ENCODE peak calls at places on chromosomes 11 and 22, in four cellular contexts. One of them, this sample, is unnamed.

GRCh38 chr22:22884888-22885840 is 2.5 kb upstream of the IGLL5 start:
- DNase-seq in iris pigment epithelial cell: no peak
- DNase-seq in lung microvascular endothelial cell: no peak
- DNase-seq in HEK293T: no peak
- DNase-seq in this sample: no peak

GRCh38 chr11:83910135-83910534 is 624.0 kb upstream of the CCDC90B start:
- DNase-seq in iris pigment epithelial cell: no peak
- DNase-seq in lung microvascular endothelial cell: no peak
- DNase-seq in HEK293T: no peak
- DNase-seq in this sample: no peak

GRCh38 chr11:16750417-16750816 is 12.0 kb downstream of the C11orf58 start:
- DNase-seq in iris pigment epithelial cell: no peak
- DNase-seq in lung microvascular endothelial cell: no peak
- DNase-seq in HEK293T: no peak
- DNase-seq in this sample: no peak

GRCh38 chr22:42083119-42083518 is 3.6 kb downstream of the SMDT1 start:
- DNase-seq in iris pigment epithelial cell: no peak
- DNase-seq in lung microvascular endothelial cell: no peak
- DNase-seq in HEK293T: no peak
- DNase-seq in this sample: no peak

GRCh38 chr11:19660076-19660475 is 52.6 kb upstream of the NAV2 start:
- DNase-seq in iris pigment epithelial cell: peak; percentile 84
- DNase-seq in lung microvascular endothelial cell: peak; percentile 81
- DNase-seq in HEK293T: no peak
- DNase-seq in this sample: no peak

GRCh38 chr22:31211862-31212730 is at the start of gene LIMK2:
- DNase-seq in iris pigment epithelial cell: peak; percentile 84
- DNase-seq in lung microvascular endothelial cell: peak; percentile 93
- DNase-seq in HEK293T: peak; percentile 99
- DNase-seq in this sample: peak; percentile 86

GRCh38 chr11:97607301-97608000 is 1217.6 kb downstream of the JRKL start:
- DNase-seq in iris pigment epithelial cell: peak; percentile 50
- DNase-seq in lung microvascular endothelial cell: no peak
- DNase-seq in HEK293T: no peak
- DNase-seq in this sample: peak; percentile 70

GRCh38 chr11:4606231-4607015 is 1.6 kb downstream of the TRIM68 start:
- DNase-seq in iris pigment epithelial cell: peak; percentile 35
- DNase-seq in lung microvascular endothelial cell: peak; percentile 4
- DNase-seq in HEK293T: no peak
- DNase-seq in this sample: peak; percentile 51

GRCh38 chr11:119332111-119332765 is 2.1 kb upstream of the RNF26 start:
- DNase-seq in iris pigment epithelial cell: no peak
- DNase-seq in lung microvascular endothelial cell: no peak
- DNase-seq in HEK293T: no peak
- DNase-seq in this sample: no peak

GRCh38 chr11:94934362-94934761 is 39.0 kb downstream of the CWC15 start:
- DNase-seq in iris pigment epithelial cell: peak; percentile 79
- DNase-seq in lung microvascular endothelial cell: no peak
- DNase-seq in HEK293T: no peak
- DNase-seq in this sample: peak; percentile 62

GRCh38 chr11:4025957-4026324 is 68.7 kb upstream of the RRM1 start:
- DNase-seq in iris pigment epithelial cell: peak; percentile 20
- DNase-seq in lung microvascular endothelial cell: peak; percentile 83
- DNase-seq in HEK293T: no peak
- DNase-seq in this sample: peak; percentile 86

GRCh38 chr11:68924073-68924925 is 20.6 kb downstream of the IGHMBP2 start:
- DNase-seq in iris pigment epithelial cell: peak; percentile 40
- DNase-seq in lung microvascular endothelial cell: no peak
- DNase-seq in HEK293T: no peak
- DNase-seq in this sample: no peak

GRCh38 chr11:104467414-104467813 is 303.5 kb upstream of the PDGFD start:
- DNase-seq in iris pigment epithelial cell: peak; percentile 11
- DNase-seq in lung microvascular endothelial cell: no peak
- DNase-seq in HEK293T: no peak
- DNase-seq in this sample: peak; percentile 68

GRCh38 chr11:68954970-68955958 is 25.5 kb downstream of the MRGPRD start:
- DNase-seq in iris pigment epithelial cell: peak; percentile 16
- DNase-seq in lung microvascular endothelial cell: peak; percentile 61
- DNase-seq in HEK293T: no peak
- DNase-seq in this sample: peak; percentile 57

GRCh38 chr11:70912226-70912840 is 340.0 kb downstream of the SHANK2 start:
- DNase-seq in iris pigment epithelial cell: no peak
- DNase-seq in lung microvascular endothelial cell: no peak
- DNase-seq in HEK293T: no peak
- DNase-seq in this sample: no peak

GRCh38 chr22:16838073-16838472 is 12.9 kb upstream of the XKR3 start:
- DNase-seq in iris pigment epithelial cell: no peak
- DNase-seq in lung microvascular endothelial cell: no peak
- DNase-seq in HEK293T: no peak
- DNase-seq in this sample: no peak

GRCh38 chr11:44298862-44299261 is 11.1 kb downstream of the ALX4 start:
- DNase-seq in iris pigment epithelial cell: no peak
- DNase-seq in lung microvascular endothelial cell: no peak
- DNase-seq in HEK293T: no peak
- DNase-seq in this sample: no peak

GRCh38 chr11:124315052-124315451 is 1.3 kb upstream of the OR8D1 start:
- DNase-seq in iris pigment epithelial cell: peak; percentile 87
- DNase-seq in lung microvascular endothelial cell: no peak
- DNase-seq in HEK293T: no peak
- DNase-seq in this sample: peak; percentile 86

GRCh38 chr11:10351768-10352641 is 47.1 kb downstream of the ADM start:
- DNase-seq in iris pigment epithelial cell: peak; percentile 91
- DNase-seq in lung microvascular endothelial cell: peak; percentile 94
- DNase-seq in HEK293T: peak; percentile 26
- DNase-seq in this sample: peak; percentile 85

GRCh38 chr22:30649430-30650007 is 13.9 kb downstream of the SLC35E4 start:
- DNase-seq in iris pigment epithelial cell: peak; percentile 77
- DNase-seq in lung microvascular endothelial cell: peak; percentile 81
- DNase-seq in HEK293T: no peak
- DNase-seq in this sample: peak; percentile 88

GRCh38 chr11:19727246-19727645 is 14.6 kb downstream of the NAV2 start:
- DNase-seq in iris pigment epithelial cell: peak; percentile 71
- DNase-seq in lung microvascular endothelial cell: peak; percentile 11
- DNase-seq in HEK293T: no peak
- DNase-seq in this sample: peak; percentile 86

GRCh38 chr11:2211113-2211971 is 39.7 kb upstream of the TH start:
- DNase-seq in iris pigment epithelial cell: no peak
- DNase-seq in lung microvascular endothelial cell: no peak
- DNase-seq in HEK293T: no peak
- DNase-seq in this sample: no peak

GRCh38 chr11:61985863-61986262 is 18.4 kb upstream of the FTH1 start:
- DNase-seq in iris pigment epithelial cell: no peak
- DNase-seq in lung microvascular endothelial cell: no peak
- DNase-seq in HEK293T: no peak
- DNase-seq in this sample: no peak

GRCh38 chr22:44500623-44501022 is 2.6 kb upstream of the RTL6 start:
- DNase-seq in iris pigment epithelial cell: no peak
- DNase-seq in lung microvascular endothelial cell: no peak
- DNase-seq in HEK293T: no peak
- DNase-seq in this sample: no peak

GRCh38 chr22:49666146-49666809 is 161.4 kb downstream of the BRD1 start:
- DNase-seq in iris pigment epithelial cell: no peak
- DNase-seq in lung microvascular endothelial cell: no peak
- DNase-seq in HEK293T: no peak
- DNase-seq in this sample: no peak

GRCh38 chr11:118786657-118787056 is 4.3 kb downstream of the DDX6 start:
- DNase-seq in iris pigment epithelial cell: no peak
- DNase-seq in lung microvascular endothelial cell: no peak
- DNase-seq in HEK293T: no peak
- DNase-seq in this sample: no peak

GRCh38 chr11:44618561-44619425 is 53.3 kb downstream of the CD82 start:
- DNase-seq in iris pigment epithelial cell: no peak
- DNase-seq in lung microvascular endothelial cell: no peak
- DNase-seq in HEK293T: no peak
- DNase-seq in this sample: no peak

This sample was measured in cardiac fibroblast.